ENCODE peak calls at places on chromosomes 5 and 9, in six cellular contexts. F is stimulated activated CD8-positive, alpha-beta memory T cell treated with anti-CD3 and anti-CD28 coated beads, Interleukin-15, amount 100 ng/mL, for 4 hours; L is foreskin fibroblast; R is HTR-8/SVneo; E is amniotic epithelial cell; J is AG10803. Y is an unnamed sample.

GRCh38 chr9:95341262-95342011 is 23.9 kb upstream of the FANCC start:
- DNase-seq in F (no peak), L (peak), R (no peak), E (peak), J (peak), Y (no peak)

GRCh38 chr5:56003179-56003578 is 8.4 kb upstream of the IL6ST start:
- DNase-seq in F (no peak), L (peak), R (no peak), E (peak), J (peak), Y (no peak)

GRCh38 chr5:6080436-6080835 is 297.9 kb downstream of the MED10 start:
- DNase-seq in F (no peak), L (no peak), R (no peak), E (no peak), J (no peak), Y (no peak)

GRCh38 chr5:147686421-147686820 is 96.1 kb downstream of the JAKMIP2 start:
- DNase-seq in F (no peak), L (no peak), R (no peak), E (no peak), J (no peak), Y (no peak)

GRCh38 chr5:61697811-61698587 is 365.9 kb downstream of the ZSWIM6 start:
- DNase-seq in F (no peak), L (no peak), R (no peak), E (no peak), J (no peak), Y (no peak)

GRCh38 chr9:34994429-34995287 is 5.1 kb downstream of the DNAJB5 start:
- DNase-seq in F (no peak), L (peak), R (peak), E (peak), J (peak), Y (peak)

GRCh38 chr5:82808960-82809359 is 268.2 kb downstream of the TMEM167A start:
- DNase-seq in F (no peak), L (no peak), R (no peak), E (no peak), J (no peak), Y (no peak)

GRCh38 chr9:15274425-15274824 is 32.6 kb downstream of the TTC39B start:
- DNase-seq in F (no peak), L (no peak), R (no peak), E (no peak), J (no peak), Y (no peak)

GRCh38 chr5:30183736-30184135 is 1009.8 kb upstream of the CDH6 start:
- DNase-seq in F (no peak), L (no peak), R (no peak), E (no peak), J (no peak), Y (no peak)

GRCh38 chr5:98414938-98415337 is 358.5 kb upstream of the RGMB start:
- DNase-seq in F (no peak), L (peak), R (peak), E (peak), J (peak), Y (no peak)

GRCh38 chr5:2895876-2896275 is 144.4 kb upstream of the IRX2 start:
- DNase-seq in F (no peak), L (no peak), R (no peak), E (no peak), J (no peak), Y (no peak)

GRCh38 chr9:126733005-126733404 is 71.8 kb upstream of the ZBTB43 start:
- DNase-seq in F (no peak), L (no peak), R (no peak), E (no peak), J (no peak), Y (no peak)

GRCh38 chr9:136578915-136579637 is 33.2 kb upstream of the NOTCH1 start:
- DNase-seq in F (no peak), L (no peak), R (no peak), E (no peak), J (no peak), Y (no peak)

GRCh38 chr5:171606414-171607024 is 179.1 kb upstream of the SMIM23 start:
- DNase-seq in F (no peak), L (no peak), R (no peak), E (peak), J (no peak), Y (no peak)

GRCh38 chr5:36599986-36600779 is 6.2 kb upstream of the SLC1A3 start:
- DNase-seq in F (no peak), L (peak), R (no peak), E (peak), J (peak), Y (no peak)

GRCh38 chr9:135021393-135021789 is 66.1 kb upstream of the OLFM1 start:
- DNase-seq in F (no peak), L (no peak), R (no peak), E (no peak), J (no peak), Y (no peak)

GRCh38 chr9:88087906-88088305 is 50.4 kb downstream of the SPATA31C2 start:
- DNase-seq in F (no peak), L (no peak), R (no peak), E (no peak), J (no peak), Y (no peak)

GRCh38 chr5:159817262-159818029 is 98.8 kb upstream of the ADRA1B start:
- DNase-seq in F (no peak), L (peak), R (no peak), E (peak), J (peak), Y (no peak)

GRCh38 chr5:78649220-78649700 is 688 bp upstream of the LHFPL2 start:
- DNase-seq in F (no peak), L (peak), R (peak), E (no peak), J (no peak), Y (no peak)

GRCh38 chr5:95861858-95862561 is 39.5 kb upstream of the GLRX start:
- DNase-seq in F (no peak), L (peak), R (no peak), E (peak), J (peak), Y (no peak)

GRCh38 chr9:21812945-21813568 is 10.6 kb downstream of the MTAP start:
- DNase-seq in F (peak), L (peak), R (peak), E (peak), J (peak), Y (peak)

GRCh38 chr5:58759745-58760144 is 176.9 kb downstream of the RAB3C start:
- DNase-seq in F (no peak), L (no peak), R (no peak), E (no peak), J (no peak), Y (no peak)

GRCh38 chr9:28648723-28649122 is 1075.4 kb upstream of the C9orf72 start:
- DNase-seq in F (no peak), L (no peak), R (no peak), E (no peak), J (no peak), Y (no peak)